ENCODE peak calls at places on chromosomes 2 and 18, in ten cellular contexts. Z is GM23338, D is PC-3, Q is fibroblast of lung, T is neuronal stem cell, N is right cardiac atrium, Y is small intestine, R is aorta, O is PC-9, A is mesendoderm. W is an unnamed sample.

GRCh38 chr2:118295592-118296390 is 207.5 kb downstream of the INSIG2 start:
- DNase-seq in Z (no peak), D (no peak), Q (no peak), T (no peak), N (no peak), Y (no peak), R (no peak), O (no peak), A (no peak), W (no peak)

GRCh38 chr2:135925571-135925970 is 49.3 kb upstream of the MCM6 start:
- DNase-seq in Z (no peak), D (no peak), Q (peak; percentile 39), T (no peak), N (no peak), Y (no peak), R (no peak), O (no peak), A (no peak), W (no peak)

GRCh38 chr2:110773470-110773921 is 41.1 kb downstream of the ACOXL start:
- DNase-seq in Z (no peak), D (no peak), Q (no peak), T (no peak), N (peak; percentile 92), Y (no peak), R (peak; percentile 83), O (no peak), A (no peak), W (no peak)

GRCh38 chr2:128448331-128449225 is 129.9 kb upstream of the HS6ST1 start:
- DNase-seq in Z (no peak), D (no peak), Q (no peak), T (no peak), N (no peak), Y (no peak), R (peak; percentile 53), O (no peak), A (no peak), W (no peak)

GRCh38 chr2:107775791-107776190 is 50.9 kb upstream of the RGPD4 start:
- DNase-seq in Z (no peak), D (peak; percentile 37), Q (no peak), T (no peak), N (no peak), Y (no peak), R (no peak), O (no peak), A (no peak), W (no peak)

GRCh38 chr2:25078171-25079049 is 36.5 kb downstream of the EFR3B start:
- DNase-seq in Z (no peak), D (peak; percentile 93), Q (peak; percentile 92), T (no peak), N (peak; percentile 50), Y (peak; percentile 25), R (no peak), O (peak; percentile 64), A (peak; percentile 50), W (peak; percentile 91)

GRCh38 chr2:121376851-121377250 is 91.8 kb upstream of the TFCP2L1 start:
- DNase-seq in Z (no peak), D (no peak), Q (peak; percentile 51), T (no peak), N (no peak), Y (no peak), R (no peak), O (no peak), A (no peak), W (peak; percentile 43)

GRCh38 chr2:188956290-188956689 is 17.9 kb upstream of the COL3A1 start:
- DNase-seq in Z (no peak), D (no peak), Q (no peak), T (no peak), N (no peak), Y (no peak), R (no peak), O (no peak), A (no peak), W (no peak)

GRCh38 chr18:72799106-72799505 is 68.7 kb downstream of the NETO1 start:
- DNase-seq in Z (no peak), D (peak; percentile 54), Q (peak; percentile 15), T (no peak), N (no peak), Y (no peak), R (no peak), O (no peak), A (no peak), W (peak; percentile 5)

GRCh38 chr2:215966951-215967350 is 46.4 kb downstream of the MREG start:
- DNase-seq in Z (no peak), D (peak; percentile 68), Q (no peak), T (no peak), N (no peak), Y (no peak), R (no peak), O (no peak), A (no peak), W (no peak)

GRCh38 chr2:44244135-44244871 is 31.0 kb upstream of the SLC3A1 start:
- DNase-seq in Z (peak; percentile 88), D (peak; percentile 79), Q (peak; percentile 62), T (peak; percentile 63), N (peak; percentile 78), Y (peak; percentile 82), R (no peak), O (peak; percentile 41), A (peak; percentile 77), W (peak; percentile 44)

GRCh38 chr2:74405994-74406583 is 15.3 kb downstream of the C2orf81 start:
- DNase-seq in Z (no peak), D (peak; percentile 53), Q (no peak), T (no peak), N (no peak), Y (no peak), R (no peak), O (no peak), A (no peak), W (no peak)

GRCh38 chr18:80009661-80010550 is 21.5 kb upstream of the TXNL4A start:
- DNase-seq in Z (no peak), D (peak; percentile 95), Q (peak; percentile 99), T (no peak), N (peak; percentile 79), Y (no peak), R (peak; percentile 87), O (peak; percentile 35), A (no peak), W (peak; percentile 98)

DNA sequence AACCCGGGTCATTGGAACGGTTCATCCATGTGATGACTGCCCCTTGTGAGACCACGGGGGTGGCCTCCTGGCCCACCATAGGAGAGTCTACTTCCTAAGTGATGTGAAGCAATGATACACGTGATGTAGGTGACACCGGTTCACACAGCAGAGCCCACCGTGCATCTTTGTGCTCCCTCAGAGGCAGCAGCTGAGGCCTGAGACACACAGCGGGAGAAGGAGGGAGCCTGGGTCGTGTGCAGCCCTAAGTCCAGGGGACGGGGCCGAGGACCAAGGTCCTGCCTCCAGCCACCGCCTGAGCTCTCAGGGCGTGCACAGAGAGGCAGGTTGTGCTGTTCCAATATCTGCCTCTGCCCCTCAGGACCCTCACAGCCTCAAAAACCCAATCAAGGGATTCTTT is 377.2 kb upstream of the SALL3 start:
- DNase-seq in Z (no peak), D (no peak), Q (no peak), T (no peak), N (no peak), Y (no peak), R (no peak), O (no peak), A (no peak), W (no peak)
- H3K4me1 ChIP-seq in Z (no peaks in the 10 kb centered on the region), D (no peaks in the 10 kb centered on the region), Q (no peaks in the 10 kb centered on the region), T (no peaks in the 10 kb centered on the region), N (no peaks in the 10 kb centered on the region), Y (no peaks in the 10 kb centered on the region), R (no peaks in the 10 kb centered on the region), O (no peaks in the 10 kb centered on the region), A (no peaks in the 10 kb centered on the region), W (no peaks in the 10 kb centered on the region)

GRCh38 chr2:134717706-134718094 is 1.1 kb downstream of the TMEM163 start:
- DNase-seq in Z (peak; percentile 57), D (no peak), Q (no peak), T (peak; percentile 21), N (no peak), Y (no peak), R (no peak), O (no peak), A (no peak), W (no peak)
- H3K4me1 ChIP-seq in Z (peaks cover 22% of the 10 kb centered on the region), D (peaks cover 5% of the 10 kb centered on the region), Q (no peaks in the 10 kb centered on the region), T (peaks cover 3% of the 10 kb centered on the region), N (no peaks in the 10 kb centered on the region), Y (no peaks in the 10 kb centered on the region), R (no peaks in the 10 kb centered on the region), O (peaks cover 4% of the 10 kb centered on the region), A (no peaks in the 10 kb centered on the region), W (peaks cover 8% of the 10 kb centered on the region)

GRCh38 chr2:144501118-144501517 is 18.8 kb downstream of the ZEB2 start:
- DNase-seq in Z (no peak), D (peak; percentile 26), Q (peak; percentile 64), T (no peak), N (no peak), Y (no peak), R (no peak), O (no peak), A (no peak), W (no peak)

GRCh38 chr2:144503221-144503620 is 16.7 kb downstream of the ZEB2 start:
- DNase-seq in Z (no peak), D (no peak), Q (no peak), T (no peak), N (no peak), Y (no peak), R (no peak), O (no peak), A (no peak), W (no peak)

GRCh38 chr2:144504191-144504590 is 15.7 kb downstream of the ZEB2 start:
- DNase-seq in Z (peak; percentile 80), D (no peak), Q (no peak), T (no peak), N (no peak), Y (no peak), R (no peak), O (no peak), A (peak; percentile 86), W (no peak)

GRCh38 chr2:144500567-144500966 is 19.4 kb downstream of the ZEB2 start:
- DNase-seq in Z (no peak), D (no peak), Q (no peak), T (no peak), N (no peak), Y (no peak), R (no peak), O (no peak), A (no peak), W (no peak)

GRCh38 chr2:144502356-144502755 is 17.6 kb downstream of the ZEB2 start:
- DNase-seq in Z (no peak), D (no peak), Q (no peak), T (no peak), N (no peak), Y (no peak), R (no peak), O (no peak), A (no peak), W (no peak)
- H3K4me1 ChIP-seq in Z (peaks cover 38% of the 10 kb centered on the region), D (peaks cover 8% of the 10 kb centered on the region), Q (peaks cover 9% of the 10 kb centered on the region), T (peaks cover 36% of the 10 kb centered on the region), N (peaks cover 12% of the 10 kb centered on the region), Y (no peaks in the 10 kb centered on the region), R (peaks cover 11% of the 10 kb centered on the region), O (no peaks in the 10 kb centered on the region), A (peaks cover 5% of the 10 kb centered on the region), W (peaks cover under 1% of the 10 kb centered on the region)

GRCh38 chr2:218318241-218318640 is 25.9 kb upstream of the TMBIM1 start:
- DNase-seq in Z (no peak), D (no peak), Q (no peak), T (no peak), N (no peak), Y (no peak), R (no peak), O (no peak), A (no peak), W (no peak)
- H3K4me1 ChIP-seq in Z (peaks cover 12% of the 10 kb centered on the region), D (no peaks in the 10 kb centered on the region), Q (peaks cover 5% of the 10 kb centered on the region), T (peaks cover 4% of the 10 kb centered on the region), N (peaks cover 2% of the 10 kb centered on the region), Y (no peaks in the 10 kb centered on the region), R (no peaks in the 10 kb centered on the region), O (peaks cover 59% of the 10 kb centered on the region), A (peaks cover 4% of the 10 kb centered on the region), W (peaks cover 8% of the 10 kb centered on the region)

W was measured in astrocyte.